ENCODE peak calls at places on chromosomes 7 and 10, in five cellular contexts. N, V, C, T and Q are unnamed samples.

GRCh38 chr7:80918406-80918805 is 445 bp downstream of the SEMA3C start:
- DNase-seq in N (no peak), V (no peak), C (no peak), T (peak; percentile 41), Q (peak; percentile 15)

GRCh38 chr10:30553625-30554442 is 75.7 kb downstream of the LYZL2 start:
- DNase-seq in N (peak; percentile 59), V (peak; percentile 36), C (peak; percentile 87), T (peak; percentile 86), Q (peak; percentile 78)

GRCh38 chr7:155763721-155764431 is 48.4 kb downstream of the SHH start:
- DNase-seq in N (peak; percentile 88), V (no peak), C (no peak), T (peak; percentile 59), Q (no peak)

GRCh38 chr7:27921081-27921836 is 181.3 kb downstream of the TAX1BP1 start:
- DNase-seq in N (peak; percentile 94), V (peak; percentile 56), C (peak; percentile 73), T (peak; percentile 89), Q (peak; percentile 66)

GRCh38 chr10:131874991-131875451 is 25.8 kb upstream of the PPP2R2D start:
- DNase-seq in N (peak; percentile 74), V (peak; percentile 81), C (peak; percentile 72), T (peak; percentile 88), Q (peak; percentile 72)

GRCh38 chr10:71608863-71609768 is 110.5 kb downstream of the C10orf105 start:
- DNase-seq in N (peak; percentile 54), V (peak; percentile 75), C (peak; percentile 81), T (peak; percentile 78), Q (peak; percentile 79)

GRCh38 chr7:30463400-30464145 is 15.0 kb downstream of the NOD1 start:
- DNase-seq in N (no peak), V (no peak), C (no peak), T (peak; percentile 64), Q (no peak)

GRCh38 chr10:44627591-44628354 is 242.9 kb upstream of the CXCL12 start:
- DNase-seq in N (no peak), V (no peak), C (no peak), T (peak; percentile 88), Q (no peak)

GRCh38 chr7:40763319-40764287 is 628.8 kb downstream of the SUGCT start:
- DNase-seq in N (no peak), V (no peak), C (no peak), T (peak; percentile 53), Q (no peak)

GRCh38 chr10:95295031-95295755 is 4.4 kb upstream of the PDLIM1 start:
- DNase-seq in N (peak; percentile 61), V (peak; percentile 60), C (peak; percentile 73), T (peak; percentile 73), Q (peak; percentile 50)

GRCh38 chr10:79982486-79982800 is 33.5 kb upstream of the SFTPD start:
- DNase-seq in N (peak; percentile 7), V (no peak), C (no peak), T (no peak), Q (no peak)

GRCh38 chr10:79980711-79981110 is 31.8 kb upstream of the SFTPD start:
- DNase-seq in N (no peak), V (no peak), C (no peak), T (no peak), Q (no peak)

GRCh38 chr10:79982861-79983260 is 34.0 kb upstream of the SFTPD start:
- DNase-seq in N (no peak), V (peak; percentile 29), C (no peak), T (no peak), Q (no peak)

GRCh38 chr10:79981356-79981672 is 32.4 kb upstream of the SFTPD start:
- DNase-seq in N (no peak), V (no peak), C (no peak), T (no peak), Q (peak; percentile 56)

GRCh38 chr10:79981673-79982485 is 33.0 kb upstream of the SFTPD start:
- DNase-seq in N (peak; percentile 37), V (peak; percentile 84), C (peak; percentile 60), T (peak; percentile 68), Q (peak; percentile 66)
- H3K4me3 ChIP-seq in N (peak overlapping the region; percentile 25), V (peak overlapping the region; percentile 70), C (peak overlapping the region; percentile 66), T (peak overlapping the region; percentile 91), Q (peak overlapping the region; percentile 57)

DNA sequence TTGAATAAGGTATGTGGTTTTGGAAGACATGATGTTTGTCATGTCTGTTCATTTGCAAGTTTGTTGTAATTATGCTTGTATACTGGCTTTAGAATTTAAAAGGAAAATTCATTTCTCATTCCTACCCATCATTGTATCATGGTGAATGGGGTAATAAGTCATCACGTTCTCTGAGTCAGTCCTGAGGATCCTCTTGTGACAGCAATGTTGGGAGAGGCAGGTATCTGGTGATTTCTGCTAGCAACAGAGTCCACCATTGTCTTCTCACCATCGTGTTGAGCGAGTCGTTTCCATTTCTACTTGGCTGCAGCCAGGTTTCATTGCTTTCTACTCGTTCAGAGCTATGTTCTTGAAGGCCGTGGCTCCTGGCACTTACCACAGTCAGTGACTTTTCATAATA is 16.3 kb downstream of the CUL1 start:
- DNase-seq in N (no peak), V (no peak), C (no peak), T (no peak), Q (no peak)
- H3K4me1 ChIP-seq in N (no peaks in the 10 kb centered on the region), V (peaks cover 38% of the 10 kb centered on the region), C (no peaks in the 10 kb centered on the region), T (peaks cover 10% of the 10 kb centered on the region), Q (no peaks in the 10 kb centered on the region)

DNA sequence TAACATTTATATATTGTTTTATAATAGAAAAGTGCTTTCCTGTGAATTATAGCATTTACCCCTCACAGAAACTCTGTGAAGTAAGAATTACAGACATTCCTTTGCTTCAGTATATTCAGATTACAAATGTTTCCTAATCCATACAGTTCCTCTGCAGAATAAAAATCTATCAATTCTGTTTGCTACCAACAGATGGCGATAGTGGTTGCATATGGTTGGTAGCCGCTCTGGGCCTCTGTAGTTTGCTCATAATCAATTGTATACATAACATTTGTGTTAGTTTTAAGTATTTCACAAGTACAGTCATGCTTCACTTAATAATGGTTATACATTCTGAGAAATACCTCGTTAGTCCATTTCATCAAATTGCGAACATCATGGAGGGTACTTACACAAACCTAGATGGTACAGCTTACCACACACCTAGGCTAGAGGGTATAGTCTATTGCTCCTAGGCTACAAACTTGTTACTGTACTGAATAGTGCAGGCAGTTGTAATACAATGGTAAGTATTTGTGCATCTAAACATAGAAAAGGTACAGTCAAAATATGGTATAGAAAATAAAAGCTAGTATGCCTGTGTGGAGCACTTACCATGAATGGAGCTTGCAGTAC is 94.4 kb upstream of the STEAP4 start:
- DNase-seq in N (peak; percentile 6), V (no peak), C (no peak), T (no peak), Q (no peak)
- TF ChIP-seq CTCF in N (peak; percentile 45), V (no peak), C (peak; percentile 54), T (peak; percentile 36), Q (no peak)

GRCh38 chr7:114269714-114270113 is 144.9 kb upstream of the FOXP2 start:
- DNase-seq in N (no peak), V (no peak), C (no peak), T (no peak), Q (no peak)

DNA sequence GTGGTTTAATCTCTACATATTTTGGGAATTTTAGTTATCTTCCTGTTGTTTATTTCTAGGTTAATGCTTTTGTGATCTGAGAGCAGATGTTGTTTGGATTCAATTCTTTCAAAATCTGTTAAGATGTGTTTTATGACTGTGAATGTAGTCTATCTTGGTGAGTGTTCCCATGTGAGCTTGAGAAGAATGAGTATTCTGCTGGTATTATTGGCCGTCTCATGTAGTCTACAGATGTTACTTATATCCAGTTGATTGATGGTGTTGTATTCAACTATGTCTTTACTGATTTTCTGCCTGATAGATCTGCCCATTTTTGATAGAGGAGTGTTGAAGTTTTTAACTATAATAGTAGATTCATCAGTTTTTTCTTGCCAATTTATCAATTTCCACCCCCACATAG is 141.4 kb upstream of the FOXP2 start:
- DNase-seq in N (no peak), V (no peak), C (no peak), T (no peak), Q (no peak)
- H3K4me3 ChIP-seq in N (no peak overlapping the region), V (no peak overlapping the region), C (no peak overlapping the region), T (no peak overlapping the region), Q (no peak overlapping the region)

GRCh38 chr10:59245751-59246150 is 69.3 kb downstream of the PHYHIPL start:
- DNase-seq in N (no peak), V (no peak), C (no peak), T (no peak), Q (no peak)
- H3K4me1 ChIP-seq in N (no peaks in the 10 kb centered on the region), V (no peaks in the 10 kb centered on the region), C (no peaks in the 10 kb centered on the region), T (no peaks in the 10 kb centered on the region), Q (no peaks in the 10 kb centered on the region)

GRCh38 chr7:44431091-44431608 is 59.3 kb downstream of the NUDCD3 start:
- DNase-seq in N (peak; percentile 19), V (peak; percentile 20), C (no peak), T (no peak), Q (no peak)
- TF ChIP-seq CTCF in N (no peak), V (no peak), C (no peak), T (no peak), Q (no peak)

GRCh38 chr7:149261321-149261828 is 621 bp upstream of the ZNF783 start:
- DNase-seq in N (no peak), V (no peak), C (no peak), T (peak; percentile 40), Q (no peak)
- H3K4me3 ChIP-seq in N (peak overlapping the region; percentile 61), V (peak overlapping the region; percentile 22), C (peak overlapping the region; percentile 49), T (peak overlapping the region; percentile 34), Q (peak overlapping the region; percentile 65)

GRCh38 chr7:150629347-150629746 is 2.8 kb downstream of the GIMAP6 start:
- DNase-seq in N (peak; percentile 72), V (no peak), C (no peak), T (no peak), Q (no peak)
- H3K4me1 ChIP-seq in N (peaks cover 35% of the 10 kb centered on the region), V (no peaks in the 10 kb centered on the region), C (no peaks in the 10 kb centered on the region), T (peaks cover 8% of the 10 kb centered on the region), Q (no peaks in the 10 kb centered on the region)

DNA sequence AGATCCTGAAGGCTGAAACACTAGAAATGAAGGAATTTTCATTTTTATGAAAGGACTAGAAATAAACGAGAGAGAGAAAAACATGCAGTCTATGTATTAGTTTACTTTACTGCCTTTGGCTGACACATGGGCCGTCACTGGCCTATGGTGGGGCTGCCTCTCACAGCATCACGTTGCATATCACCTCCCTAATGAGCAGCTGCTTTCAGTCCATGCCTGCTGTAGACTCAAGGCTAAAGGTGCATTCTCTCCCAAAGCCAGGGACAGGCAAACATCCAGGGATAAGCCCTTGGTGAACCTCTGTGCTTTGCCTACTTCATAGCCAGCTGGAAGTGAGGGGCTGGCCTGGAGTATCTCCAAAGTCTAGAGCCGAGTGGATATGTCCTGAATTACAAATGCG is 359.4 kb downstream of the GPAM start:
- DNase-seq in N (no peak), V (no peak), C (no peak), T (no peak), Q (no peak)
- TF ChIP-seq CTCF in N (no peak), V (no peak), C (no peak), T (no peak), Q (no peak)

GRCh38 chr10:26566525-26567348 is 128.6 kb downstream of the APBB1IP start:
- DNase-seq in N (no peak), V (no peak), C (no peak), T (peak; percentile 2), Q (no peak)

GRCh38 chr10:26571655-26572054 is 125.8 kb upstream of the PDSS1 start:
- DNase-seq in N (no peak), V (no peak), C (no peak), T (no peak), Q (no peak)

DNA sequence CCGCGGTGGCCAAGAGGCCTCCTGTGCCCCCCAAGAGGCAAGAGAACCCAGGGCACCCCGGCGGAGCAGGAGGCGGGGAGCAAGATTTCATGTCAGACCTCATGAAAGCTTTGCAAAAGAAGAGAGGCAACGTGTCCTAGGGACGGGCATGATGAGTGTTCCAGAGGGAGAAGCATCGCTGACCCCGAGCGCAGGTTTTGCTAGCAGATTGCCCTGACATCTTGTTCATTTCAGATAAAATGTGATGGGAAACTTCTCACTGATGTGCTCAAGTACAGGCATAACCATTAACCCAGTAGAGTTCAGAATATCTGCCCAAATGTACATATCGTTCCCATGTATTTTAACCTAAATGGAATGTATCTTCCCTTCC is 129.2 kb downstream of the APBB1IP start:
- DNase-seq in N (no peak), V (no peak), C (no peak), T (peak; percentile 5), Q (no peak)
- H3K4me3 ChIP-seq in N (no peak overlapping the region), V (no peak overlapping the region), C (no peak overlapping the region), T (peak overlapping the region; percentile 45), Q (peak overlapping the region; percentile 6)